ENCODE peak calls at places on chromosomes 11 and 22, in seven cellular contexts. One of them, this sample, is unnamed.

GRCh38 chr11:61076506-61077304 is 25.6 kb upstream of the CD5 start:
- DNase-seq in K562: no peak
- DNase-seq in IMR-90: no peak
- DNase-seq in HepG2: no peak
- DNase-seq in H1: no peak
- DNase-seq in GM12878: no peak
- DNase-seq in HCT116: no peak
- DNase-seq in this sample: no peak

GRCh38 chr11:35800970-35801953 is 138.7 kb downstream of the TRIM44 start:
- DNase-seq in H1: no peak
- DNase-seq in IMR-90: no peak
- DNase-seq in HCT116: no peak
- DNase-seq in GM12878: no peak
- DNase-seq in K562: no peak
- DNase-seq in HepG2: no peak
- DNase-seq in this sample: peak; percentile 56

GRCh38 chr11:107683807-107684206 is 28.0 kb downstream of the SLN start:
- DNase-seq in GM12878: no peak
- DNase-seq in HCT116: peak; percentile 56
- DNase-seq in H1: no peak
- DNase-seq in K562: peak; percentile 17
- DNase-seq in HepG2: no peak
- DNase-seq in IMR-90: no peak
- DNase-seq in this sample: no peak

GRCh38 chr11:116162541-116163230 is 610.1 kb downstream of the BUD13 start:
- DNase-seq in HepG2: no peak
- DNase-seq in HCT116: no peak
- DNase-seq in GM12878: no peak
- DNase-seq in IMR-90: no peak
- DNase-seq in H1: peak; percentile 53
- DNase-seq in K562: no peak
- DNase-seq in this sample: no peak

GRCh38 chr11:72358461-72359405 is 75.6 kb downstream of the CLPB start:
- DNase-seq in IMR-90: no peak
- DNase-seq in H1: no peak
- DNase-seq in K562: no peak
- DNase-seq in HCT116: no peak
- DNase-seq in HepG2: no peak
- DNase-seq in GM12878: no peak
- DNase-seq in this sample: no peak

GRCh38 chr11:113474362-113475159 is 637 bp downstream of the DRD2 start:
- DNase-seq in GM12878: no peak
- DNase-seq in HepG2: peak; percentile 28
- DNase-seq in IMR-90: peak; percentile 66
- DNase-seq in HCT116: no peak
- DNase-seq in K562: peak; percentile 72
- DNase-seq in H1: peak; percentile 98
- DNase-seq in this sample: peak; percentile 64

GRCh38 chr11:18145025-18145424 is 12.7 kb downstream of the MRGPRX3 start:
- DNase-seq in HCT116: no peak
- DNase-seq in K562: no peak
- DNase-seq in GM12878: no peak
- DNase-seq in HepG2: peak; percentile 23
- DNase-seq in IMR-90: no peak
- DNase-seq in H1: no peak
- DNase-seq in this sample: no peak

GRCh38 chr22:42022162-42022847 is 23.7 kb downstream of the WBP2NL start:
- DNase-seq in IMR-90: no peak
- DNase-seq in GM12878: peak; percentile 30
- DNase-seq in HepG2: no peak
- DNase-seq in HCT116: no peak
- DNase-seq in K562: peak; percentile 8
- DNase-seq in H1: no peak
- DNase-seq in this sample: no peak

GRCh38 chr11:59899532-59899931 is 20.9 kb downstream of the OOSP3 start:
- DNase-seq in HepG2: no peak
- DNase-seq in HCT116: no peak
- DNase-seq in GM12878: no peak
- DNase-seq in IMR-90: no peak
- DNase-seq in K562: no peak
- DNase-seq in H1: no peak
- DNase-seq in this sample: peak; percentile 55

GRCh38 chr11:122746050-122746478 is 90.5 kb downstream of the UBASH3B start:
- DNase-seq in K562: no peak
- DNase-seq in H1: no peak
- DNase-seq in HCT116: no peak
- DNase-seq in GM12878: peak; percentile 87
- DNase-seq in HepG2: no peak
- DNase-seq in IMR-90: no peak
- DNase-seq in this sample: no peak

GRCh38 chr11:12803086-12803826 is 129.0 kb downstream of the TEAD1 start:
- DNase-seq in H1: no peak
- DNase-seq in GM12878: no peak
- DNase-seq in IMR-90: peak; percentile 81
- DNase-seq in HepG2: no peak
- DNase-seq in K562: no peak
- DNase-seq in HCT116: no peak
- DNase-seq in this sample: peak; percentile 92

GRCh38 chr11:36122715-36123114 is 166.5 kb downstream of the COMMD9 start:
- DNase-seq in HCT116: no peak
- DNase-seq in HepG2: no peak
- DNase-seq in H1: no peak
- DNase-seq in IMR-90: no peak
- DNase-seq in K562: no peak
- DNase-seq in GM12878: no peak
- DNase-seq in this sample: peak; percentile 46

GRCh38 chr22:27531782-27532530 is 269.6 kb downstream of the MN1 start:
- DNase-seq in K562: no peak
- DNase-seq in H1: no peak
- DNase-seq in IMR-90: peak; percentile 82
- DNase-seq in HepG2: no peak
- DNase-seq in GM12878: no peak
- DNase-seq in HCT116: no peak
- DNase-seq in this sample: peak; percentile 35

GRCh38 chr11:114354076-114354475 is 46.2 kb downstream of the C11orf71 start:
- DNase-seq in HCT116: no peak
- DNase-seq in GM12878: no peak
- DNase-seq in HepG2: no peak
- DNase-seq in H1: no peak
- DNase-seq in IMR-90: peak; percentile 94
- DNase-seq in K562: no peak
- DNase-seq in this sample: peak; percentile 87

GRCh38 chr11:120698918-120699317 is 187.4 kb downstream of the GRIK4 start:
- DNase-seq in IMR-90: no peak
- DNase-seq in GM12878: no peak
- DNase-seq in K562: no peak
- DNase-seq in HCT116: no peak
- DNase-seq in H1: no peak
- DNase-seq in HepG2: no peak
- DNase-seq in this sample: no peak

GRCh38 chr22:50008151-50009040 is 4.2 kb downstream of the IL17REL start:
- DNase-seq in IMR-90: no peak
- DNase-seq in K562: no peak
- DNase-seq in GM12878: no peak
- DNase-seq in HepG2: no peak
- DNase-seq in HCT116: no peak
- DNase-seq in H1: peak; percentile 48
- DNase-seq in this sample: no peak

GRCh38 chr11:69896250-69896649 is 77.0 kb upstream of the FGF3 start:
- DNase-seq in IMR-90: peak; percentile 68
- DNase-seq in HCT116: no peak
- DNase-seq in HepG2: no peak
- DNase-seq in H1: no peak
- DNase-seq in GM12878: no peak
- DNase-seq in K562: no peak
- DNase-seq in this sample: no peak

GRCh38 chr11:120342226-120342625 is 6.0 kb downstream of the ARHGEF12 start:
- DNase-seq in HepG2: no peak
- DNase-seq in H1: no peak
- DNase-seq in K562: no peak
- DNase-seq in IMR-90: no peak
- DNase-seq in HCT116: no peak
- DNase-seq in GM12878: no peak
- DNase-seq in this sample: peak; percentile 69

GRCh38 chr22:24177045-24177444 is 4.2 kb upstream of the SUSD2 start:
- DNase-seq in H1: no peak
- DNase-seq in HCT116: no peak
- DNase-seq in K562: no peak
- DNase-seq in HepG2: no peak
- DNase-seq in GM12878: no peak
- DNase-seq in IMR-90: no peak
- DNase-seq in this sample: no peak

GRCh38 chr11:2812371-2812991 is 73.1 kb downstream of the CDKN1C start:
- DNase-seq in GM12878: no peak
- DNase-seq in HCT116: no peak
- DNase-seq in IMR-90: no peak
- DNase-seq in K562: no peak
- DNase-seq in HepG2: no peak
- DNase-seq in H1: no peak
- DNase-seq in this sample: no peak

GRCh38 chr22:28774378-28774777 is 1.9 kb downstream of the CCDC117 start:
- DNase-seq in HepG2: no peak
- DNase-seq in K562: no peak
- DNase-seq in IMR-90: no peak
- DNase-seq in H1: no peak
- DNase-seq in HCT116: no peak
- DNase-seq in GM12878: no peak
- DNase-seq in this sample: no peak

GRCh38 chr22:28769394-28770085 is 3.0 kb upstream of the CCDC117 start:
- DNase-seq in HCT116: no peak
- DNase-seq in IMR-90: no peak
- DNase-seq in HepG2: peak; percentile 14
- DNase-seq in GM12878: no peak
- DNase-seq in H1: no peak
- DNase-seq in K562: no peak
- DNase-seq in this sample: no peak

GRCh38 chr22:28772633-28773460 is at the start of gene CCDC117:
- DNase-seq in HCT116: peak; percentile 89
- DNase-seq in H1: peak; percentile 92
- DNase-seq in GM12878: peak; percentile 84
- DNase-seq in K562: peak; percentile 88
- DNase-seq in HepG2: peak; percentile 90
- DNase-seq in IMR-90: peak; percentile 95
- DNase-seq in this sample: peak; percentile 94

GRCh38 chr22:28771195-28771791 is 1.2 kb upstream of the CCDC117 start:
- DNase-seq in K562: no peak
- DNase-seq in HepG2: peak; percentile 67
- DNase-seq in H1: no peak
- DNase-seq in IMR-90: no peak
- DNase-seq in GM12878: no peak
- DNase-seq in HCT116: no peak
- DNase-seq in this sample: no peak

DNA sequence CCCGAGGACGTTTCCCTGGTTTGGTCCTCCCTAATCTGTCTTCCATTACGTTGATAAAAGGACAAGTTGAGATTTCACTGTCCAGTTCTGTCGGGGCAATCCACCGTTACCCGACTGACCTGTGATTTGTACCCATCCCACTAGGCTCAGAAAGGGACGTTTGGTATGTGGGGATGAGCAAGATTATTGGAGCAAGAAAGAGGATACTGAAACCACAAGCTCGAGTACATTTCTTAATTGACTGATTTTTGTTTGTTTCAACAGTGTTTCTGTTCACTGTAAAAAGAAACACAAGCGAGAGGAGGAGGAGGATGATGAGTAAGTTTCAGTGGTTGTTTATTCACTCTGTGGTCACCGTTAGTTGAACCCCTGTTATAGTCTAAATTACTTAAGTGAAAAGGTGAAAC is 969 bp downstream of the CCDC117 start:
- DNase-seq in HepG2: no peak
- DNase-seq in H1: no peak
- DNase-seq in K562: no peak
- DNase-seq in GM12878: peak; percentile 60
- DNase-seq in HCT116: no peak
- DNase-seq in IMR-90: peak; percentile 69
- DNase-seq in this sample: peak; percentile 60
- TF ChIP-seq POLR2A in HepG2: no peak
- TF ChIP-seq POLR2A in H1: no peak
- TF ChIP-seq POLR2A in K562: no peak
- TF ChIP-seq POLR2A in GM12878: no peak
- TF ChIP-seq POLR2A in HCT116: no peak
- TF ChIP-seq POLR2A in IMR-90: peak; percentile 8
- TF ChIP-seq POLR2A in this sample: no peak

DNA sequence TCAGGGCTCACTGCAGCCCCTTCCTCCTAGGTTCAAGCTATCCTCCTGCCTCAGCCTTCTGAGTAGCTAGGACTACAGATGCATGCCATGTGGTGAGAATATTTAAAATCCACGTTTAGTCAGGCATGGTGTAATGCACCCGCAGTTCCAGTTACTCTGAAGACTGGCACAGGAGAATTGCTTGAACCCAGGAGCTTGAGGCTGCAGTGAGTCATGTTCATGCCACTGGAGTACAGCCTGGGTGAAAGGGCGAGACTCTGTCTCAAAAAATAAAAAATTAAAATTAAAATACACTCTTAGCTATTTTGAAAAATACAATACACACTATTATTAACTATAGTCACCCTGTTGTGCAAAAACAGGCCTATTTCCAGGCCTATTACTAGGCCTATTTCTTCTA is 38.4 kb downstream of the NOX4 start:
- DNase-seq in GM12878: no peak
- DNase-seq in H1: no peak
- DNase-seq in HCT116: no peak
- DNase-seq in IMR-90: no peak
- DNase-seq in K562: no peak
- DNase-seq in HepG2: no peak
- DNase-seq in this sample: no peak
- H2AFZ ChIP-seq in GM12878: no peak overlapping the region
- H2AFZ ChIP-seq in H1: no peak overlapping the region
- H2AFZ ChIP-seq in HCT116: no peak overlapping the region
- H2AFZ ChIP-seq in IMR-90: no peak overlapping the region
- H2AFZ ChIP-seq in K562: no peak overlapping the region
- H2AFZ ChIP-seq in HepG2: no peak overlapping the region
- H2AFZ ChIP-seq in this sample: no peak overlapping the region

DNA sequence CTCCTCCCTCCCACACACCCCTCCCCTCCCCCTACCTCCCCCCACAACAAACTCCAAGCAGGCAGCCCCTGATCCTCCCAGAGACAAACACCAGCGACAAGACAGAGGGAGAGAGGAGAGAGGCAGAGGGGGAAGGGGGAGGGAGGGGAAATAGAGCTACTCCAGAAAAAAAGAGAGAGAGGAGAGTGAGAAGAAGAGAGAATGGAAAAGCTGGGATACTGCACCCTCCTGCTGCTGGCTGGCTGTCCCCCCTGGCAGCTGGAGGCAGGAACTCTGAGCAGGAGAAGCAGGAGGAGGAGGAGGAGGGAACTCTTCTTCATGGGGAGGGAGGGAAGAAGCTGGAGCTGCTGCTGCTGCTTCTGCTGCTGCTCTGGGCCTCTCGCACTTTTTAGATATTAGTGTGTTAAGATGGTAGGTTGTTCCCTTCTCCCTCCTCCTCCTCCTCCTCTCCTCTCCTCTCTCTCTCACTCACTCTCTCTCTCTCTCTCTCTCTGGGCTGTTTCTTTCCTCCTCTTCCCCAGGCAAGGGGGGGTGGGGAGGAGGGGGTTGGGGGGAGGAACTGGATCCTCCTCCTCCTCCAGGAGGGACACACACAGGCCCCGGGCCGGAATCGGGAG is 435 bp downstream of the PHF21A start:
- DNase-seq in HepG2: peak; percentile 41
- DNase-seq in HCT116: no peak
- DNase-seq in GM12878: no peak
- DNase-seq in K562: peak; percentile 34
- DNase-seq in H1: peak; percentile 64
- DNase-seq in IMR-90: peak; percentile 78
- DNase-seq in this sample: peak; percentile 72
- TF ChIP-seq POLR2A in HepG2: no peak
- TF ChIP-seq POLR2A in HCT116: no peak
- TF ChIP-seq POLR2A in GM12878: no peak
- TF ChIP-seq POLR2A in K562: peak; percentile 67
- TF ChIP-seq POLR2A in H1: no peak
- TF ChIP-seq POLR2A in IMR-90: no peak
- TF ChIP-seq POLR2A in this sample: no peak

GRCh38 chr11:73637012-73637411 is 9.4 kb upstream of the PLEKHB1 start:
- DNase-seq in HepG2: no peak
- DNase-seq in K562: no peak
- DNase-seq in IMR-90: no peak
- DNase-seq in HCT116: no peak
- DNase-seq in GM12878: no peak
- DNase-seq in H1: no peak
- DNase-seq in this sample: no peak
- H2AFZ ChIP-seq in HepG2: no peak overlapping the region
- H2AFZ ChIP-seq in K562: peak overlapping the region; percentile 93
- H2AFZ ChIP-seq in IMR-90: no peak overlapping the region
- H2AFZ ChIP-seq in HCT116: peak overlapping the region; percentile 82
- H2AFZ ChIP-seq in GM12878: no peak overlapping the region
- H2AFZ ChIP-seq in H1: peak overlapping the region; percentile 14
- H2AFZ ChIP-seq in this sample: no peak overlapping the region